ENCODE peak calls at places on chromosomes 2 and 18, in nine cellular contexts. S, A, G, E, Z, D, I, T and M are unnamed samples.
A peak's percentile ranks its signal among the peaks of the same experiment; 100 is the strongest.

GRCh38 chr2:225124311-225124832 is 82.1 kb upstream of the DOCK10 start:
- DNase-seq in E (no peak), I (no peak), T (no peak), G (no peak), Z (no peak), S (no peak), D (no peak), A (no peak), M (no peak)

GRCh38 chr18:35683021-35683420 is 101.5 kb downstream of the GALNT1 start:
- DNase-seq in I (no peak), E (no peak), S (no peak), A (no peak), T (no peak), G (no peak), D (no peak), Z (no peak), M (no peak)

GRCh38 chr2:128420131-128420530 is 101.5 kb upstream of the HS6ST1 start:
- DNase-seq in I (no peak), E (no peak), Z (no peak), T (no peak), G (no peak), S (no peak), A (no peak), D (no peak), M (no peak)

GRCh38 chr2:38665854-38666577 is at the start of gene GALM:
- DNase-seq in I (peak; percentile 53), E (peak; percentile 66), S (peak; percentile 91), D (peak; percentile 85), A (peak; percentile 92), T (peak; percentile 87), Z (no peak), G (peak; percentile 28), M (peak; percentile 74)

GRCh38 chr2:186925514-186925913 is 76.5 kb upstream of the ZSWIM2 start:
- DNase-seq in A (no peak), Z (no peak), I (no peak), G (no peak), T (no peak), D (no peak), E (no peak), S (no peak), M (no peak)

GRCh38 chr2:8574196-8575010 is 107.5 kb upstream of the ID2 start:
- DNase-seq in S (no peak), T (no peak), G (no peak), I (no peak), Z (no peak), A (no peak), D (no peak), E (no peak), M (no peak)

GRCh38 chr18:62226047-62226446 is 39.0 kb downstream of the RELCH start:
- DNase-seq in I (no peak), T (no peak), D (no peak), A (no peak), E (no peak), Z (no peak), S (no peak), G (no peak), M (no peak)

GRCh38 chr2:499726-500125 is 177.5 kb downstream of the TMEM18 start:
- DNase-seq in I (no peak), G (no peak), A (no peak), E (no peak), T (no peak), S (no peak), D (no peak), Z (no peak), M (no peak)

GRCh38 chr2:189076572-189076971 is 102.4 kb downstream of the COL3A1 start:
- DNase-seq in A (no peak), S (no peak), T (no peak), E (no peak), D (no peak), I (no peak), G (no peak), Z (no peak), M (no peak)

GRCh38 chr2:15511686-15512085 is 49.4 kb downstream of the NBAS start:
- DNase-seq in A (peak; percentile 88), G (no peak), T (no peak), D (no peak), E (no peak), Z (no peak), I (no peak), S (no peak), M (no peak)

GRCh38 chr2:240593703-240594451 is 7.3 kb downstream of the CAPN10 start:
- DNase-seq in D (no peak), S (peak; percentile 78), A (no peak), Z (no peak), I (peak; percentile 27), E (no peak), G (no peak), T (no peak), M (no peak)

GRCh38 chr2:38750011-38750792 is 959 bp downstream of the SRSF7 start:
- DNase-seq in T (no peak), G (no peak), I (peak; percentile 49), A (no peak), D (no peak), E (no peak), Z (no peak), S (no peak), M (peak; percentile 66)

GRCh38 chr18:49734836-49735235 is 78.5 kb downstream of the ACAA2 start:
- DNase-seq in E (no peak), A (no peak), Z (no peak), T (no peak), S (no peak), D (no peak), G (no peak), I (no peak), M (no peak)

GRCh38 chr18:46289458-46289857 is 185.3 kb downstream of the HAUS1 start:
- DNase-seq in D (no peak), I (no peak), Z (no peak), S (no peak), E (no peak), A (no peak), G (no peak), T (no peak), M (no peak)

GRCh38 chr2:27804146-27804545 is 32.6 kb downstream of the MRPL33 start:
- DNase-seq in Z (no peak), G (no peak), E (no peak), T (no peak), D (no peak), A (no peak), S (no peak), I (no peak), M (no peak)

GRCh38 chr2:233359823-233360222 is 5.5 kb downstream of the DGKD start:
- DNase-seq in E (no peak), T (no peak), Z (no peak), D (no peak), A (no peak), S (no peak), I (no peak), G (no peak), M (no peak)

GRCh38 chr2:235204923-235205322 is 253.1 kb downstream of the SH3BP4 start:
- DNase-seq in G (no peak), I (no peak), E (no peak), A (no peak), Z (no peak), D (no peak), S (no peak), T (no peak), M (no peak)

GRCh38 chr18:57649536-57650495 is 28.2 kb upstream of the NARS1 start:
- DNase-seq in A (no peak), D (peak; percentile 70), G (no peak), T (no peak), E (no peak), S (no peak), Z (no peak), I (no peak), M (no peak)

GRCh38 chr2:149070681-149071355 is 32.3 kb downstream of the LYPD6B start:
- DNase-seq in D (peak; percentile 79), S (no peak), G (no peak), T (no peak), E (no peak), Z (no peak), A (no peak), I (no peak), M (no peak)

GRCh38 chr2:165408191-165408590 is 61.3 kb upstream of the CSRNP3 start:
- DNase-seq in T (no peak), S (no peak), A (no peak), I (no peak), G (no peak), D (no peak), E (no peak), Z (no peak), M (no peak)

GRCh38 chr2:30433902-30434301 is 13.1 kb upstream of the LCLAT1 start:
- DNase-seq in G (no peak), S (no peak), I (no peak), Z (no peak), E (no peak), A (no peak), T (no peak), D (no peak), M (no peak)